ENCODE peak calls at places on chromosome 4, in six cellular contexts. N is fibroblast of lung, V is body of pancreas, T is astrocyte of the cerebellum, Z is nephron progenitor cell, B is left ventricle myocardium inferior. L is an unnamed sample.

GRCh38 chr4:39030726-39031125 is 1.5 kb downstream of the TMEM156 start:
- DNase-seq in N (peak), V (no peak), T (no peak), Z (no peak), B (no peak), L (no peak)

GRCh38 chr4:182143086-182143821 is 99.9 kb upstream of the TENM3 start:
- DNase-seq in N (peak), V (no peak), T (no peak), Z (peak), B (no peak), L (no peak)

GRCh38 chr4:145839151-145839550 is 99.5 kb downstream of the ZNF827 start:
- DNase-seq in N (no peak), V (no peak), T (no peak), Z (no peak), B (no peak), L (no peak)

GRCh38 chr4:24923550-24923949 is 10.7 kb upstream of the CCDC149 start:
- DNase-seq in N (no peak), V (no peak), T (no peak), Z (no peak), B (no peak), L (no peak)

GRCh38 chr4:44162538-44163270 is 285.9 kb downstream of the KCTD8 start:
- DNase-seq in N (no peak), V (no peak), T (no peak), Z (no peak), B (no peak), L (no peak)

GRCh38 chr4:67712000-67712625 is 11.2 kb upstream of the UBA6 start:
- DNase-seq in N (no peak), V (no peak), T (no peak), Z (no peak), B (no peak), L (no peak)

GRCh38 chr4:39514888-39515401 is 12.3 kb downstream of the UGDH start:
- DNase-seq in N (peak), V (peak), T (no peak), Z (no peak), B (no peak), L (no peak)

GRCh38 chr4:173766231-173766630 is 236.2 kb upstream of the HAND2 start:
- DNase-seq in N (peak), V (no peak), T (no peak), Z (no peak), B (no peak), L (no peak)

GRCh38 chr4:7758444-7758815 is 181.2 kb downstream of the AFAP1 start:
- DNase-seq in N (no peak), V (no peak), T (no peak), Z (peak), B (no peak), L (no peak)

GRCh38 chr4:184540307-184540706 is 66.0 kb upstream of the IRF2 start:
- DNase-seq in N (no peak), V (no peak), T (no peak), Z (no peak), B (no peak), L (no peak)

GRCh38 chr4:52051213-52051614 is at the start of gene SPATA18:
- DNase-seq in N (no peak), V (peak), T (no peak), Z (peak), B (peak), L (no peak)

GRCh38 chr4:2274320-2275043 is 12.6 kb upstream of the MXD4 start:
- DNase-seq in N (no peak), V (no peak), T (no peak), Z (no peak), B (no peak), L (no peak)

GRCh38 chr4:7004331-7004730 is 38.8 kb upstream of the TADA2B start:
- DNase-seq in N (no peak), V (no peak), T (no peak), Z (no peak), B (no peak), L (no peak)

GRCh38 chr4:187141101-187141500 is 417.4 kb upstream of the FAT1 start:
- DNase-seq in N (no peak), V (no peak), T (peak), Z (no peak), B (no peak), L (no peak)

GRCh38 chr4:4876945-4877661 is 17.6 kb downstream of the MSX1 start:
- DNase-seq in N (no peak), V (no peak), T (no peak), Z (no peak), B (no peak), L (no peak)

GRCh38 chr4:4884611-4885010 is 25.1 kb downstream of the MSX1 start:
- DNase-seq in N (no peak), V (no peak), T (no peak), Z (no peak), B (no peak), L (no peak)

GRCh38 chr4:4881432-4881831 is 22.0 kb downstream of the MSX1 start:
- DNase-seq in N (no peak), V (no peak), T (no peak), Z (no peak), B (no peak), L (no peak)

GRCh38 chr4:4875611-4876010 is 16.1 kb downstream of the MSX1 start:
- DNase-seq in N (no peak), V (no peak), T (no peak), Z (no peak), B (no peak), L (no peak)

DNA sequence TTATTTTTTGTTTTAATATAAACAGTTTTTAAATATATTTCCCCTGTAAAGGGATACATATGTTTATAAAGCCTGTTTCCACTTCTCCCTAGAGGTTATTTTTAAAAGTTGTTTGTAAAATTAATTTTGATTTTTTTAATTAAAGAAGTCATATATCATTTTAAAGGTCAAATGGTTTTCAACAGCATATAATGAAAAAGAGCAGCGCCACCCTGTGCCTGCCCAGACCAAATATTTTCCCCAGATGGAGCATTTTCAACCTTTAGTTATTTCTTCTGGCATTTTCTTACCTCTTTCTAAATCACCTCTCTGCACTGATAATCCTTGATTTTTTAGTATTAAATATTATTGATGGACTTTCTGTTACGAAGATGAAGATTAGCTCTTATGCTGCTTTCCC is 21.0 kb downstream of the MSX1 start:
- DNase-seq in N (no peak), V (no peak), T (no peak), Z (no peak), B (no peak), L (no peak)
- TF ChIP-seq CTCF in N (peak), V (no peak), T (peak), Z (no peak), B (peak), L (peak)

GRCh38 chr4:162560073-162560472 is 396.3 kb upstream of the FSTL5 start:
- DNase-seq in N (no peak), V (no peak), T (no peak), Z (no peak), B (no peak), L (no peak)
- TF ChIP-seq CTCF in N (no peak), V (no peak), T (no peak), Z (no peak), B (no peak), L (no peak)

DNA sequence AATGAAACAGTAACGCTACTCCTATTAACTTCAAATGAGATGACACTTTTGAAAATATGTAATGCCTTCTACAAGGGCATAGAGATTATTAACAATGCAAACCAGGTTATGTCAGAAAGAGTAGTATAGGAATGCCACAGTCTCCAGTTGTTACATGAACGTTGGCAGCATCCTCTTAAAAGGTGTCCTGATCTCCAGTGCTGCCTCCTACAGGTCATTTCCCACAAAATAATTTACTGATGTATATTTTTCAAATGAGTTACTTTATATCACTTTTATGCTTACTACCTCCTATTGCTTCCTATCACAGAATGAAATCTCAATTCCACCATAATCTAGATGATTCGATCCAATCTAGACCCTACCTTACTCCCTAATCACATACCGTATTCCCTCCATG is 195.2 kb upstream of the EPHA5 start:
- DNase-seq in N (no peak), V (no peak), T (no peak), Z (no peak), B (no peak), L (no peak)
- TF ChIP-seq CTCF in N (no peak), V (peak), T (peak), Z (peak), B (peak), L (peak)

GRCh38 chr4:119490335-119490734 is 138.3 kb downstream of the PDE5A start:
- DNase-seq in N (peak), V (no peak), T (no peak), Z (no peak), B (no peak), L (no peak)
- TF ChIP-seq CTCF in N (peak), V (no peak), T (peak), Z (no peak), B (peak), L (peak)

GRCh38 chr4:83281326-83281725 is 3.3 kb downstream of the COQ2 start:
- DNase-seq in N (no peak), V (no peak), T (no peak), Z (no peak), B (no peak), L (no peak)
- TF ChIP-seq CTCF in N (peak), V (no peak), T (no peak), Z (no peak), B (no peak), L (no peak)

GRCh38 chr4:155600246-155600645 is 66.4 kb upstream of the GUCY1A1 start:
- DNase-seq in N (no peak), V (no peak), T (no peak), Z (no peak), B (no peak), L (no peak)
- TF ChIP-seq CTCF in N (no peak), V (no peak), T (no peak), Z (no peak), B (no peak), L (no peak)

GRCh38 chr4:41409095-41409494 is 128.9 kb upstream of the LIMCH1 start:
- DNase-seq in N (peak), V (no peak), T (no peak), Z (no peak), B (no peak), L (no peak)

GRCh38 chr4:41410049-41410448 is 127.9 kb upstream of the LIMCH1 start:
- DNase-seq in N (peak), V (no peak), T (no peak), Z (no peak), B (no peak), L (no peak)

GRCh38 chr4:41413670-41414069 is 124.3 kb upstream of the LIMCH1 start:
- DNase-seq in N (peak), V (no peak), T (peak), Z (no peak), B (no peak), L (no peak)

GRCh38 chr4:41418444-41418843 is 119.5 kb upstream of the LIMCH1 start:
- DNase-seq in N (peak), V (peak), T (peak), Z (no peak), B (peak), L (peak)

GRCh38 chr4:41414380-41414779 is 123.6 kb upstream of the LIMCH1 start:
- DNase-seq in N (no peak), V (no peak), T (no peak), Z (no peak), B (no peak), L (no peak)
- TF ChIP-seq CTCF in N (no peak), V (no peak), T (no peak), Z (no peak), B (no peak), L (no peak)